ENCODE peak calls at places on chromosome 18, in five cellular contexts. F, B, D, J and E are unnamed samples.
A peak's percentile ranks its signal among the peaks of the same experiment; 100 is the strongest.

GRCh38 chr18:61870151-61870550 is 22.7 kb downstream of the RNF152 start:
- DNase-seq in F (no peak), B (no peak), D (no peak), J (no peak), E (no peak)

GRCh38 chr18:50793641-50794565 is 25.9 kb downstream of the MRO start:
- DNase-seq in F (no peak), B (no peak), D (no peak), J (no peak), E (no peak)

GRCh38 chr18:24915547-24915946 is 436.4 kb downstream of the ZNF521 start:
- DNase-seq in F (no peak), B (no peak), D (no peak), J (no peak), E (no peak)

GRCh38 chr18:74463271-74463670 is 6.2 kb upstream of the DIPK1C start:
- DNase-seq in F (no peak), B (no peak), D (no peak), J (no peak), E (no peak)

GRCh38 chr18:79859314-79859713 is 61.6 kb downstream of the KCNG2 start:
- DNase-seq in F (no peak), B (no peak), D (no peak), J (no peak), E (no peak)

GRCh38 chr18:6145645-6146308 is 250.5 kb upstream of the TMEM200C start:
- DNase-seq in F (no peak), B (no peak), D (no peak), J (no peak), E (no peak)

GRCh38 chr18:40866013-40866644 is 1088.9 kb upstream of the PIK3C3 start:
- DNase-seq in F (no peak), B (no peak), D (no peak), J (no peak), E (no peak)

GRCh38 chr18:50469380-50469781 is 90.5 kb upstream of the MAPK4 start:
- DNase-seq in F (no peak), B (no peak), D (no peak), J (no peak), E (no peak)

GRCh38 chr18:58590231-58590630 is 38.7 kb downstream of the ALPK2 start:
- DNase-seq in F (no peak), B (no peak), D (no peak), J (no peak), E (no peak)

GRCh38 chr18:58569490-58569911 is 59.4 kb downstream of the ALPK2 start:
- DNase-seq in F (no peak), B (no peak), D (no peak), J (no peak), E (no peak)

GRCh38 chr18:41767960-41768359 is 187.1 kb upstream of the PIK3C3 start:
- DNase-seq in F (no peak), B (no peak), D (no peak), J (no peak), E (no peak)

GRCh38 chr18:7586379-7586778 is 19.3 kb downstream of the PTPRM start:
- DNase-seq in F (no peak), B (no peak), D (no peak), J (no peak), E (no peak)

GRCh38 chr18:27839141-27839540 is 337.8 kb downstream of the CDH2 start:
- DNase-seq in F (no peak), B (peak; percentile 35), D (no peak), J (no peak), E (no peak)

GRCh38 chr18:45829896-45830295 is 4.4 kb downstream of the SIGLEC15 start:
- DNase-seq in F (no peak), B (no peak), D (no peak), J (no peak), E (no peak)

GRCh38 chr18:10057808-10058791 is 144.3 kb downstream of the VAPA start:
- DNase-seq in F (no peak), B (no peak), D (no peak), J (no peak), E (no peak)

GRCh38 chr18:54775686-54776085 is 52.6 kb upstream of the RAB27B start:
- DNase-seq in F (no peak), B (peak; percentile 73), D (no peak), J (no peak), E (no peak)

GRCh38 chr18:73240899-73241298 is 373.1 kb upstream of the NETO1 start:
- DNase-seq in F (no peak), B (no peak), D (no peak), J (no peak), E (no peak)

GRCh38 chr18:62584241-62585120 is 61.7 kb downstream of the ZCCHC2 start:
- DNase-seq in F (peak; percentile 73), B (peak; percentile 90), D (peak; percentile 80), J (peak; percentile 50), E (peak; percentile 83)

GRCh38 chr18:55884498-55884897 is 296.5 kb upstream of the TCF4 start:
- DNase-seq in F (no peak), B (no peak), D (no peak), J (no peak), E (no peak)

GRCh38 chr18:79815657-79816056 is 17.9 kb downstream of the KCNG2 start:
- DNase-seq in F (no peak), B (no peak), D (no peak), J (no peak), E (no peak)

GRCh38 chr18:55064760-55065159 is 105.5 kb upstream of the CCDC68 start:
- DNase-seq in F (peak; percentile 40), B (no peak), D (no peak), J (no peak), E (no peak)

GRCh38 chr18:48159816-48160215 is 229.4 kb upstream of the SMAD2 start:
- DNase-seq in F (no peak), B (no peak), D (no peak), J (no peak), E (no peak)

GRCh38 chr18:3960142-3960541 is 495.0 kb downstream of the DLGAP1 start:
- DNase-seq in F (no peak), B (no peak), D (no peak), J (no peak), E (no peak)

GRCh38 chr18:2897448-2898052 is 50.7 kb downstream of the EMILIN2 start:
- DNase-seq in F (no peak), B (no peak), D (no peak), J (no peak), E (no peak)

GRCh38 chr18:11953113-11953512 is 28.2 kb upstream of the IMPA2 start:
- DNase-seq in F (no peak), B (no peak), D (no peak), J (no peak), E (no peak)

GRCh38 chr18:24063121-24063731 is 48.7 kb downstream of the TTC39C start:
- DNase-seq in F (no peak), B (no peak), D (no peak), J (no peak), E (no peak)

GRCh38 chr18:57744211-57744694 is 58.9 kb downstream of the ATP8B1 start:
- DNase-seq in F (no peak), B (no peak), D (no peak), J (no peak), E (no peak)

GRCh38 chr18:41410007-41410406 is 545.0 kb upstream of the PIK3C3 start:
- DNase-seq in F (no peak), B (no peak), D (no peak), J (no peak), E (no peak)

GRCh38 chr18:77650799-77651385 is 401.2 kb downstream of the GALR1 start:
- DNase-seq in F (no peak), B (no peak), D (peak; percentile 79), J (no peak), E (peak; percentile 21)

GRCh38 chr18:50638623-50639398 is 78.9 kb downstream of the MAPK4 start:
- DNase-seq in F (no peak), B (no peak), D (no peak), J (no peak), E (no peak)

GRCh38 chr18:25661836-25662235 is 309.9 kb upstream of the ZNF521 start:
- DNase-seq in F (no peak), B (no peak), D (no peak), J (no peak), E (no peak)

GRCh38 chr18:55421612-55422381 is 166.2 kb downstream of the TCF4 start:
- DNase-seq in F (no peak), B (no peak), D (no peak), J (no peak), E (no peak)